ENCODE peak calls at places on chromosomes 1 and 21, in five cellular contexts. One of them, this sample, is unnamed.

GRCh38 chr1:208534604-208534907 is 290.4 kb upstream of the PLXNA2 start:
- DNase-seq in CD8-positive, alpha-beta T cell: no peak
- DNase-seq in Panc1: no peak
- DNase-seq in endodermal cell: peak; percentile 33
- DNase-seq in brain microvascular endothelial cell: no peak
- DNase-seq in this sample: no peak

GRCh38 chr1:213162338-213162737 is 111.3 kb downstream of the RPS6KC1 start:
- DNase-seq in CD8-positive, alpha-beta T cell: no peak
- DNase-seq in Panc1: no peak
- DNase-seq in endodermal cell: no peak
- DNase-seq in brain microvascular endothelial cell: peak; percentile 37
- DNase-seq in this sample: no peak

GRCh38 chr1:58982259-58982998 is 198.6 kb upstream of the JUN start:
- DNase-seq in endodermal cell: peak; percentile 89
- DNase-seq in brain microvascular endothelial cell: no peak
- DNase-seq in Panc1: no peak
- DNase-seq in CD8-positive, alpha-beta T cell: no peak
- DNase-seq in this sample: no peak

GRCh38 chr1:167797005-167797404 is 75.2 kb downstream of the MPZL1 start:
- DNase-seq in brain microvascular endothelial cell: peak; percentile 95
- DNase-seq in Panc1: no peak
- DNase-seq in CD8-positive, alpha-beta T cell: no peak
- DNase-seq in endodermal cell: peak; percentile 86
- DNase-seq in this sample: peak; percentile 97

GRCh38 chr1:160653620-160654016 is 6.8 kb upstream of the SLAMF1 start:
- DNase-seq in brain microvascular endothelial cell: no peak
- DNase-seq in endodermal cell: no peak
- DNase-seq in Panc1: no peak
- DNase-seq in CD8-positive, alpha-beta T cell: no peak
- DNase-seq in this sample: no peak

GRCh38 chr1:107874221-107874620 is 90.8 kb downstream of the VAV3 start:
- DNase-seq in brain microvascular endothelial cell: no peak
- DNase-seq in endodermal cell: no peak
- DNase-seq in CD8-positive, alpha-beta T cell: no peak
- DNase-seq in Panc1: no peak
- DNase-seq in this sample: no peak

GRCh38 chr1:153343040-153343681 is 5.5 kb downstream of the PGLYRP4 start:
- DNase-seq in CD8-positive, alpha-beta T cell: no peak
- DNase-seq in Panc1: no peak
- DNase-seq in brain microvascular endothelial cell: no peak
- DNase-seq in endodermal cell: peak; percentile 33
- DNase-seq in this sample: no peak

GRCh38 chr1:9228589-9228988 is 6.0 kb upstream of the H6PD start:
- DNase-seq in endodermal cell: no peak
- DNase-seq in Panc1: no peak
- DNase-seq in brain microvascular endothelial cell: no peak
- DNase-seq in CD8-positive, alpha-beta T cell: no peak
- DNase-seq in this sample: no peak

GRCh38 chr1:102628008-102628736 is 480.1 kb downstream of the COL11A1 start:
- DNase-seq in CD8-positive, alpha-beta T cell: no peak
- DNase-seq in brain microvascular endothelial cell: peak; percentile 5
- DNase-seq in Panc1: no peak
- DNase-seq in endodermal cell: no peak
- DNase-seq in this sample: no peak

GRCh38 chr1:116115476-116115875 is 4.3 kb downstream of the MAB21L3 start:
- DNase-seq in endodermal cell: no peak
- DNase-seq in CD8-positive, alpha-beta T cell: no peak
- DNase-seq in brain microvascular endothelial cell: peak; percentile 83
- DNase-seq in Panc1: no peak
- DNase-seq in this sample: peak; percentile 93

GRCh38 chr21:37202221-37202805 is 64.8 kb downstream of the VPS26C start:
- DNase-seq in brain microvascular endothelial cell: no peak
- DNase-seq in endodermal cell: no peak
- DNase-seq in Panc1: no peak
- DNase-seq in CD8-positive, alpha-beta T cell: no peak
- DNase-seq in this sample: no peak

GRCh38 chr1:116424438-116424837 is 51.4 kb downstream of the ATP1A1 start:
- DNase-seq in endodermal cell: no peak
- DNase-seq in Panc1: no peak
- DNase-seq in CD8-positive, alpha-beta T cell: no peak
- DNase-seq in brain microvascular endothelial cell: no peak
- DNase-seq in this sample: no peak

GRCh38 chr1:47972864-47973437 is 24.2 kb downstream of the TRABD2B start:
- DNase-seq in Panc1: no peak
- DNase-seq in CD8-positive, alpha-beta T cell: no peak
- DNase-seq in endodermal cell: no peak
- DNase-seq in brain microvascular endothelial cell: no peak
- DNase-seq in this sample: no peak

GRCh38 chr1:64245495-64245894 is 42.1 kb downstream of the UBE2U start:
- DNase-seq in endodermal cell: peak; percentile 60
- DNase-seq in CD8-positive, alpha-beta T cell: no peak
- DNase-seq in brain microvascular endothelial cell: no peak
- DNase-seq in Panc1: no peak
- DNase-seq in this sample: no peak

GRCh38 chr1:64242895-64243756 is 39.7 kb downstream of the UBE2U start:
- DNase-seq in Panc1: no peak
- DNase-seq in brain microvascular endothelial cell: peak; percentile 32
- DNase-seq in CD8-positive, alpha-beta T cell: no peak
- DNase-seq in endodermal cell: no peak
- DNase-seq in this sample: no peak

GRCh38 chr1:64248065-64248464 is 44.6 kb downstream of the UBE2U start:
- DNase-seq in endodermal cell: no peak
- DNase-seq in CD8-positive, alpha-beta T cell: no peak
- DNase-seq in Panc1: no peak
- DNase-seq in brain microvascular endothelial cell: no peak
- DNase-seq in this sample: no peak

GRCh38 chr1:64243757-64244080 is 40.3 kb downstream of the UBE2U start:
- DNase-seq in endodermal cell: peak; percentile 49
- DNase-seq in CD8-positive, alpha-beta T cell: no peak
- DNase-seq in brain microvascular endothelial cell: no peak
- DNase-seq in Panc1: no peak
- DNase-seq in this sample: no peak

DNA sequence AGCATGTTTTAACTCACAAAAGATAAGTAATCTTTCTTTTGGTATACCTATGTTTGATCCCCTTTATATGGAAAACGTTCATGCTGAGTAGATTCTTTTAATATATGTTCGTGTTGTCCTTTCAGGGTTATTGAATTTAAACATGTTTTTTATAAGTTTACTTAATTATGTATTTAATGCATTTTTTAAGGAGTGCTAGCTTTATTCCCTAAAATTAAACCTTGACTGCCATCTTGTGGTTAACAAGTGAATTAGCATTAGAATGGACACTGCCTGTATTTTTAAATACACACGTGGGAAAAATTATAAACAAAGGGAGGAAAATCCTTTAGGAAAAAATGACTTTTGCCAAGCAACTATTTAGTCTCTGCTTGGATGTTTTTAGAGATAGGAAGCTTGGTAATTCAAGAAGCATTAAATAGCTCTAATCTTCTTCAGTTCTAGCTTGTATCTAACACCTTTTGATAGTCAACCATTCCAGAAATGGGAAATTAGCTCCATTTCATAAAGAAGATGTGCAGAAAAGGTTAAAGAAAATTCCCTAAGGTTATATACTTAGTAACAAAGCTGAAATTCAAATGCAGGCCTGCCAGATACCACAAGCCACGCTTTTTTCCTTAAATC is 43.0 kb downstream of the UBE2U start:
- DNase-seq in brain microvascular endothelial cell: no peak
- DNase-seq in endodermal cell: no peak
- DNase-seq in Panc1: peak; percentile 41
- DNase-seq in CD8-positive, alpha-beta T cell: no peak
- DNase-seq in this sample: no peak
- TF ChIP-seq CTCF in brain microvascular endothelial cell: peak; percentile 31
- TF ChIP-seq CTCF in endodermal cell: peak; percentile 90
- TF ChIP-seq CTCF in Panc1: peak; percentile 69
- TF ChIP-seq CTCF in CD8-positive, alpha-beta T cell: peak; percentile 88
- TF ChIP-seq CTCF in this sample: peak; percentile 47

DNA sequence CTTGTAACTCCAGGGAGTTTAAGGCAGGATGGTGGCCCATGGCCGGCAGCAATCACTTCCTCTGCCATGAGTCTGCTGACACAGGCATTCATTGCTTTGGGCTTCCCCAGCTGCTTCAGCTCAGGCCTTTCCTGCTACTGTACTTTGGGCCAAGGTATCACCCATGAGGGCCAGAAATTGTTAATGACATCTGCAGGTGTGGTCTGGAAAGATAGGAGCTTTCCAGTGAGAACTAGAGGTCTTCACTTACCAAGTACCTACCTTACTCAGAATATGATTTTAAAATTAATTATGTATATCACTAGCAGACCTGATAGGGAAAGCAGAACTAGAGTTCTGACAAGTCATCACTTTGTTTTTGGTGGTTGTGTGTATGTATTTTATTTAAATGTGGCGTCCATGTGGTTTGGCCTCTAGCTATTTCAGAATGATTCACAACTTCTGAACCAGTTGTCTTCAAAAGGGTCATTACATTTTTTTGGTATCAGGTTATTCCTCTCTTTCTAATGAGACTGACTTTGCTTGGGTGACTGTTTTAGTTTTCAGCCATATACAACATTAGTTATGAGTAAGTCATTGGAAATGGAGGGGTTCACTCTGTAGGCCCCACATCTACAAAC is 2.7 kb downstream of the RGL1 start:
- DNase-seq in endodermal cell: no peak
- DNase-seq in brain microvascular endothelial cell: peak; percentile 54
- DNase-seq in CD8-positive, alpha-beta T cell: no peak
- DNase-seq in Panc1: no peak
- DNase-seq in this sample: peak; percentile 19
- H3K4me3 ChIP-seq in endodermal cell: no peak overlapping the region
- H3K4me3 ChIP-seq in brain microvascular endothelial cell: no peak overlapping the region
- H3K4me3 ChIP-seq in CD8-positive, alpha-beta T cell: no peak overlapping the region
- H3K4me3 ChIP-seq in Panc1: no peak overlapping the region
- H3K4me3 ChIP-seq in this sample: no peak overlapping the region

GRCh38 chr1:220164517-220164916 is 70.6 kb downstream of the IARS2 start:
- DNase-seq in endodermal cell: no peak
- DNase-seq in CD8-positive, alpha-beta T cell: no peak
- DNase-seq in Panc1: no peak
- DNase-seq in brain microvascular endothelial cell: no peak
- DNase-seq in this sample: no peak

GRCh38 chr1:220159026-220159425 is 65.1 kb downstream of the IARS2 start:
- DNase-seq in Panc1: no peak
- DNase-seq in CD8-positive, alpha-beta T cell: no peak
- DNase-seq in brain microvascular endothelial cell: no peak
- DNase-seq in endodermal cell: no peak
- DNase-seq in this sample: no peak

GRCh38 chr1:220166853-220167252 is 72.9 kb downstream of the IARS2 start:
- DNase-seq in Panc1: no peak
- DNase-seq in endodermal cell: no peak
- DNase-seq in CD8-positive, alpha-beta T cell: no peak
- DNase-seq in brain microvascular endothelial cell: no peak
- DNase-seq in this sample: no peak

GRCh38 chr1:220160027-220160426 is 66.1 kb downstream of the IARS2 start:
- DNase-seq in CD8-positive, alpha-beta T cell: no peak
- DNase-seq in endodermal cell: no peak
- DNase-seq in Panc1: no peak
- DNase-seq in brain microvascular endothelial cell: no peak
- DNase-seq in this sample: no peak

GRCh38 chr1:220164116-220164515 is 70.2 kb downstream of the IARS2 start:
- DNase-seq in brain microvascular endothelial cell: no peak
- DNase-seq in Panc1: no peak
- DNase-seq in endodermal cell: no peak
- DNase-seq in CD8-positive, alpha-beta T cell: no peak
- DNase-seq in this sample: no peak
- H3K36me3 ChIP-seq in brain microvascular endothelial cell: peaks cover 40% of the 10 kb centered on the region
- H3K36me3 ChIP-seq in Panc1: peaks cover 8% of the 10 kb centered on the region
- H3K36me3 ChIP-seq in endodermal cell: peaks cover 76% of the 10 kb centered on the region
- H3K36me3 ChIP-seq in CD8-positive, alpha-beta T cell: peaks cover 25% of the 10 kb centered on the region
- H3K36me3 ChIP-seq in this sample: no peaks in the 10 kb centered on the region

DNA sequence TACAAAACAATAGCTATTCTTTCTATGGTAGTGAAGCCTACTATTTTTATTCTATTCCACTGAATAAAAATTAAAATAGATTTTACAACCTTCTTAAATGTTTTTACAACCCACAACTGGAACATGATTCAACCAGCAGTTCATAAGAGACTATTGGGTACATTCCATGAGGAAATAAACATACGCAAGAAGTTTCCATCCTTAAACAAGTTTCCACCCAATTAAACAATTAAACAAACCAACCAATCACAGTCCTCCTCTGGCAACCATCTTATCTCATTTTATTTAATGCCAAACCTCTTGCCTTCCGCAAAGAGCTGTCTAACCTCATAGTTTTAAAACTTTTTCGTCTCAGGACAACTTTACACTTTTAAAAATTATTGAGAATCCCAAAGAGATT is 239.0 kb downstream of the RGS7 start:
- DNase-seq in brain microvascular endothelial cell: no peak
- DNase-seq in CD8-positive, alpha-beta T cell: no peak
- DNase-seq in Panc1: no peak
- DNase-seq in endodermal cell: no peak
- DNase-seq in this sample: no peak
- TF ChIP-seq CTCF in brain microvascular endothelial cell: no peak
- TF ChIP-seq CTCF in CD8-positive, alpha-beta T cell: no peak
- TF ChIP-seq CTCF in Panc1: no peak
- TF ChIP-seq CTCF in endodermal cell: no peak
- TF ChIP-seq CTCF in this sample: no peak

DNA sequence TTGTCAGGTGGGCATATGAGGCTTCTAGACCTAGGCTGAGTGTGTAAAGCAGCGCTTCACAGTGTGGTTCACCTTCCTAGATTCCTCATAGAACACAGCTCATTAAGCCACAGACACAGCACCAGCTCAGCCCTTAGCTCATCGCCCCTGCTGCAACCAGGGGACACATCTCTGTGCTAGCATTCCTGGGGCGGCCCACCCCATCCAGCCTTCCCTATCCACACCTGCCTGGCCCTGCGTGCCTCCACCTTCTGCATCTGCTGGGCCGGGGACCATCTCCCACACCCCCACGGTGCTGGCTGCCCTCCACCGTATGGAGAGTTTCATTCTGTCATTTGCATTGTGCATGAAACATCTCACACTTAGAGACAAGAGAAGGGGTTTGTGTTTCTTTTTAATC is 35.8 kb upstream of the PRSS38 start:
- DNase-seq in CD8-positive, alpha-beta T cell: no peak
- DNase-seq in endodermal cell: peak; percentile 10
- DNase-seq in brain microvascular endothelial cell: no peak
- DNase-seq in Panc1: no peak
- DNase-seq in this sample: no peak
- H3K4me3 ChIP-seq in CD8-positive, alpha-beta T cell: no peak overlapping the region
- H3K4me3 ChIP-seq in endodermal cell: no peak overlapping the region
- H3K4me3 ChIP-seq in brain microvascular endothelial cell: no peak overlapping the region
- H3K4me3 ChIP-seq in Panc1: no peak overlapping the region
- H3K4me3 ChIP-seq in this sample: no peak overlapping the region

GRCh38 chr21:29033871-29034270 is 9.4 kb downstream of the USP16 start:
- DNase-seq in endodermal cell: no peak
- DNase-seq in brain microvascular endothelial cell: no peak
- DNase-seq in Panc1: no peak
- DNase-seq in CD8-positive, alpha-beta T cell: no peak
- DNase-seq in this sample: no peak

GRCh38 chr21:29034678-29035077 is 10.2 kb downstream of the USP16 start:
- DNase-seq in CD8-positive, alpha-beta T cell: no peak
- DNase-seq in brain microvascular endothelial cell: no peak
- DNase-seq in endodermal cell: no peak
- DNase-seq in Panc1: no peak
- DNase-seq in this sample: no peak

GRCh38 chr21:29033301-29033700 is 8.8 kb downstream of the USP16 start:
- DNase-seq in endodermal cell: no peak
- DNase-seq in brain microvascular endothelial cell: no peak
- DNase-seq in CD8-positive, alpha-beta T cell: no peak
- DNase-seq in Panc1: no peak
- DNase-seq in this sample: no peak

GRCh38 chr21:29029524-29029923 is 5.1 kb downstream of the USP16 start:
- DNase-seq in CD8-positive, alpha-beta T cell: no peak
- DNase-seq in Panc1: no peak
- DNase-seq in brain microvascular endothelial cell: no peak
- DNase-seq in endodermal cell: no peak
- DNase-seq in this sample: no peak

GRCh38 chr21:29030909-29031308 is 6.4 kb downstream of the USP16 start:
- DNase-seq in Panc1: no peak
- DNase-seq in brain microvascular endothelial cell: no peak
- DNase-seq in CD8-positive, alpha-beta T cell: no peak
- DNase-seq in endodermal cell: no peak
- DNase-seq in this sample: no peak
- H3K36me3 ChIP-seq in Panc1: peaks cover 5% of the 10 kb centered on the region
- H3K36me3 ChIP-seq in brain microvascular endothelial cell: peaks cover 39% of the 10 kb centered on the region
- H3K36me3 ChIP-seq in CD8-positive, alpha-beta T cell: peaks cover 33% of the 10 kb centered on the region
- H3K36me3 ChIP-seq in endodermal cell: peaks cover 74% of the 10 kb centered on the region
- H3K36me3 ChIP-seq in this sample: no peaks in the 10 kb centered on the region